ENCODE peak calls at places on chromosomes 7 and 10, in eight cellular contexts. One of them, this sample, is unnamed.

GRCh38 chr7:41247128-41247865 is 455.6 kb downstream of the INHBA start:
- DNase-seq in HepG2: no peak
- DNase-seq in SK-N-SH: no peak
- DNase-seq in K562: no peak
- DNase-seq in H1: no peak
- DNase-seq in GM12878: no peak
- DNase-seq in A549: no peak
- DNase-seq in HCT116: peak
- DNase-seq in this sample: peak

GRCh38 chr7:14637968-14638367 is 264.6 kb downstream of the DGKB start:
- DNase-seq in SK-N-SH: no peak
- DNase-seq in GM12878: no peak
- DNase-seq in A549: no peak
- DNase-seq in HCT116: no peak
- DNase-seq in H1: no peak
- DNase-seq in HepG2: no peak
- DNase-seq in K562: no peak
- DNase-seq in this sample: no peak

GRCh38 chr10:109871476-109871875 is 51.8 kb downstream of the XPNPEP1 start:
- DNase-seq in H1: no peak
- DNase-seq in HCT116: no peak
- DNase-seq in SK-N-SH: no peak
- DNase-seq in GM12878: no peak
- DNase-seq in HepG2: no peak
- DNase-seq in K562: no peak
- DNase-seq in A549: no peak
- DNase-seq in this sample: no peak

GRCh38 chr7:35993663-35994622 is 159.1 kb upstream of the EEPD1 start:
- DNase-seq in GM12878: no peak
- DNase-seq in A549: no peak
- DNase-seq in SK-N-SH: no peak
- DNase-seq in K562: no peak
- DNase-seq in H1: no peak
- DNase-seq in HepG2: peak
- DNase-seq in HCT116: no peak
- DNase-seq in this sample: peak

GRCh38 chr10:18699849-18700554 is 40.8 kb downstream of the ARL5B start:
- DNase-seq in HepG2: peak
- DNase-seq in A549: no peak
- DNase-seq in K562: no peak
- DNase-seq in GM12878: no peak
- DNase-seq in H1: no peak
- DNase-seq in HCT116: no peak
- DNase-seq in SK-N-SH: no peak
- DNase-seq in this sample: peak

GRCh38 chr10:21401196-21401595 is 124.3 kb downstream of the SKIDA1 start:
- DNase-seq in HCT116: no peak
- DNase-seq in HepG2: no peak
- DNase-seq in GM12878: no peak
- DNase-seq in H1: no peak
- DNase-seq in SK-N-SH: no peak
- DNase-seq in K562: no peak
- DNase-seq in A549: no peak
- DNase-seq in this sample: peak

GRCh38 chr7:81111781-81112540 is 193.1 kb upstream of the SEMA3C start:
- DNase-seq in K562: no peak
- DNase-seq in A549: no peak
- DNase-seq in HCT116: no peak
- DNase-seq in HepG2: no peak
- DNase-seq in H1: no peak
- DNase-seq in GM12878: no peak
- DNase-seq in SK-N-SH: peak
- DNase-seq in this sample: peak

GRCh38 chr7:7475601-7476000 is 60.1 kb downstream of the COL28A1 start:
- DNase-seq in HepG2: no peak
- DNase-seq in HCT116: no peak
- DNase-seq in GM12878: no peak
- DNase-seq in SK-N-SH: no peak
- DNase-seq in H1: no peak
- DNase-seq in A549: no peak
- DNase-seq in K562: no peak
- DNase-seq in this sample: no peak

GRCh38 chr10:104577861-104578480 is 63.1 kb upstream of the SORCS3 start:
- DNase-seq in K562: no peak
- DNase-seq in HepG2: no peak
- DNase-seq in H1: peak
- DNase-seq in GM12878: no peak
- DNase-seq in A549: no peak
- DNase-seq in HCT116: peak
- DNase-seq in SK-N-SH: no peak
- DNase-seq in this sample: peak

GRCh38 chr10:100357073-100357858 is 10.2 kb downstream of the SCD start:
- DNase-seq in SK-N-SH: no peak
- DNase-seq in GM12878: no peak
- DNase-seq in A549: no peak
- DNase-seq in K562: no peak
- DNase-seq in H1: no peak
- DNase-seq in HepG2: no peak
- DNase-seq in HCT116: no peak
- DNase-seq in this sample: no peak

GRCh38 chr7:47277321-47277781 is 304.6 kb downstream of the TNS3 start:
- DNase-seq in GM12878: no peak
- DNase-seq in HepG2: no peak
- DNase-seq in H1: no peak
- DNase-seq in A549: no peak
- DNase-seq in HCT116: no peak
- DNase-seq in SK-N-SH: no peak
- DNase-seq in K562: no peak
- DNase-seq in this sample: no peak

GRCh38 chr7:151659219-151659618 is 139.5 kb upstream of the RHEB start:
- DNase-seq in H1: no peak
- DNase-seq in GM12878: no peak
- DNase-seq in A549: no peak
- DNase-seq in HepG2: no peak
- DNase-seq in SK-N-SH: no peak
- DNase-seq in K562: no peak
- DNase-seq in HCT116: no peak
- DNase-seq in this sample: no peak

GRCh38 chr7:26326211-26326610 is 34.5 kb downstream of the SNX10 start:
- DNase-seq in H1: no peak
- DNase-seq in A549: no peak
- DNase-seq in HCT116: no peak
- DNase-seq in SK-N-SH: no peak
- DNase-seq in K562: no peak
- DNase-seq in HepG2: no peak
- DNase-seq in GM12878: no peak
- DNase-seq in this sample: no peak

GRCh38 chr7:88322151-88322550 is 15.5 kb upstream of the STEAP4 start:
- DNase-seq in H1: no peak
- DNase-seq in HCT116: no peak
- DNase-seq in GM12878: no peak
- DNase-seq in HepG2: no peak
- DNase-seq in SK-N-SH: no peak
- DNase-seq in K562: no peak
- DNase-seq in A549: no peak
- DNase-seq in this sample: no peak

GRCh38 chr10:34666008-34666700 is 148.9 kb downstream of the PARD3 start:
- DNase-seq in GM12878: peak
- DNase-seq in K562: peak
- DNase-seq in H1: no peak
- DNase-seq in A549: peak
- DNase-seq in SK-N-SH: peak
- DNase-seq in HCT116: peak
- DNase-seq in HepG2: no peak
- DNase-seq in this sample: peak

GRCh38 chr10:49369216-49370162 is 26.4 kb downstream of the DRGX start:
- DNase-seq in HepG2: no peak
- DNase-seq in K562: no peak
- DNase-seq in H1: no peak
- DNase-seq in GM12878: no peak
- DNase-seq in HCT116: no peak
- DNase-seq in SK-N-SH: no peak
- DNase-seq in A549: no peak
- DNase-seq in this sample: no peak

GRCh38 chr7:143299840-143300239 is 11.7 kb downstream of the CASP2 start:
- DNase-seq in A549: peak
- DNase-seq in HepG2: peak
- DNase-seq in HCT116: peak
- DNase-seq in GM12878: no peak
- DNase-seq in H1: peak
- DNase-seq in SK-N-SH: peak
- DNase-seq in K562: peak
- DNase-seq in this sample: no peak

GRCh38 chr7:117273325-117274292 is 49.2 kb downstream of the WNT2 start:
- DNase-seq in SK-N-SH: no peak
- DNase-seq in K562: no peak
- DNase-seq in HepG2: no peak
- DNase-seq in HCT116: no peak
- DNase-seq in H1: no peak
- DNase-seq in GM12878: no peak
- DNase-seq in A549: no peak
- DNase-seq in this sample: no peak

GRCh38 chr7:3267928-3268690 is 32.9 kb upstream of the SDK1 start:
- DNase-seq in HCT116: no peak
- DNase-seq in HepG2: no peak
- DNase-seq in GM12878: no peak
- DNase-seq in A549: peak
- DNase-seq in SK-N-SH: no peak
- DNase-seq in H1: no peak
- DNase-seq in K562: no peak
- DNase-seq in this sample: peak

DNA sequence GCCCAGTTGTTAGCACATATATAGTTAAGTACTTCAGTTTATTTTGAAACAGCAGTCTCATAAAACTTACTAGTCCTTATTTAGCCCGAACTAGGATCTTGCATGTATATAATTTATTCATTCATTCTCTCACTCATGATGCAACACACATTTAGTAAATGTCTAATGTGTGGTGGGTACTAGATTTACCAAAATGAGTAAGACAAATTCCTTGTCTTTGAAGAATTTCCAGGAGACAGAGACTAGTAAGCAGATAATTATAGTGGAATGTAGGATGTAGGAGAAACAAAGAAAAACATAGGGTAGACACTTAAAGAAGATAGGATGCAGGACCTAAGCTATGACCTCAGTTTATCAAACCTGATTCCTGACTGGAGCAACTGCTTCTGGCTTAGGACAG is 120.2 kb upstream of the AMPH start:
- DNase-seq in H1: no peak
- DNase-seq in SK-N-SH: no peak
- DNase-seq in K562: no peak
- DNase-seq in GM12878: no peak
- DNase-seq in HCT116: no peak
- DNase-seq in A549: no peak
- DNase-seq in HepG2: no peak
- DNase-seq in this sample: peak
- TF ChIP-seq RAD21 in H1: no peak
- TF ChIP-seq RAD21 in SK-N-SH: no peak
- TF ChIP-seq RAD21 in K562: no peak
- TF ChIP-seq RAD21 in GM12878: no peak
- TF ChIP-seq RAD21 in HCT116: no peak
- TF ChIP-seq RAD21 in A549: no peak
- TF ChIP-seq RAD21 in HepG2: no peak
- TF ChIP-seq RAD21 in this sample: no peak

GRCh38 chr10:70676511-70676910 is 4.2 kb downstream of the ADAMTS14 start:
- DNase-seq in HepG2: no peak
- DNase-seq in SK-N-SH: no peak
- DNase-seq in GM12878: no peak
- DNase-seq in HCT116: no peak
- DNase-seq in K562: no peak
- DNase-seq in H1: no peak
- DNase-seq in A549: no peak
- DNase-seq in this sample: no peak
- TF ChIP-seq RAD21 in HepG2: no peak
- TF ChIP-seq RAD21 in SK-N-SH: no peak
- TF ChIP-seq RAD21 in GM12878: no peak
- TF ChIP-seq RAD21 in HCT116: no peak
- TF ChIP-seq RAD21 in K562: no peak
- TF ChIP-seq RAD21 in H1: no peak
- TF ChIP-seq RAD21 in A549: no peak
- TF ChIP-seq RAD21 in this sample: no peak

GRCh38 chr10:123367181-123367580 is 213.0 kb downstream of the BUB3 start:
- DNase-seq in GM12878: no peak
- DNase-seq in SK-N-SH: no peak
- DNase-seq in H1: no peak
- DNase-seq in A549: no peak
- DNase-seq in HepG2: no peak
- DNase-seq in HCT116: no peak
- DNase-seq in K562: no peak
- DNase-seq in this sample: no peak
- TF ChIP-seq RAD21 in GM12878: no peak
- TF ChIP-seq RAD21 in SK-N-SH: no peak
- TF ChIP-seq RAD21 in H1: no peak
- TF ChIP-seq RAD21 in A549: no peak
- TF ChIP-seq RAD21 in HepG2: no peak
- TF ChIP-seq RAD21 in HCT116: no peak
- TF ChIP-seq RAD21 in K562: no peak
- TF ChIP-seq RAD21 in this sample: no peak

GRCh38 chr10:102542800-102543418 is 39.1 kb downstream of the SUFU start:
- DNase-seq in SK-N-SH: no peak
- DNase-seq in K562: no peak
- DNase-seq in A549: no peak
- DNase-seq in GM12878: no peak
- DNase-seq in HepG2: no peak
- DNase-seq in H1: no peak
- DNase-seq in HCT116: no peak
- DNase-seq in this sample: peak

GRCh38 chr10:102537367-102537766 is 33.6 kb downstream of the SUFU start:
- DNase-seq in HepG2: no peak
- DNase-seq in H1: no peak
- DNase-seq in GM12878: peak
- DNase-seq in SK-N-SH: no peak
- DNase-seq in HCT116: no peak
- DNase-seq in K562: no peak
- DNase-seq in A549: no peak
- DNase-seq in this sample: no peak

GRCh38 chr10:102537948-102538347 is 34.2 kb downstream of the SUFU start:
- DNase-seq in HepG2: no peak
- DNase-seq in GM12878: no peak
- DNase-seq in SK-N-SH: no peak
- DNase-seq in H1: no peak
- DNase-seq in K562: no peak
- DNase-seq in A549: no peak
- DNase-seq in HCT116: no peak
- DNase-seq in this sample: no peak

GRCh38 chr10:102538811-102539210 is 35.0 kb downstream of the SUFU start:
- DNase-seq in A549: no peak
- DNase-seq in HepG2: no peak
- DNase-seq in K562: no peak
- DNase-seq in HCT116: no peak
- DNase-seq in GM12878: no peak
- DNase-seq in SK-N-SH: no peak
- DNase-seq in H1: no peak
- DNase-seq in this sample: no peak

DNA sequence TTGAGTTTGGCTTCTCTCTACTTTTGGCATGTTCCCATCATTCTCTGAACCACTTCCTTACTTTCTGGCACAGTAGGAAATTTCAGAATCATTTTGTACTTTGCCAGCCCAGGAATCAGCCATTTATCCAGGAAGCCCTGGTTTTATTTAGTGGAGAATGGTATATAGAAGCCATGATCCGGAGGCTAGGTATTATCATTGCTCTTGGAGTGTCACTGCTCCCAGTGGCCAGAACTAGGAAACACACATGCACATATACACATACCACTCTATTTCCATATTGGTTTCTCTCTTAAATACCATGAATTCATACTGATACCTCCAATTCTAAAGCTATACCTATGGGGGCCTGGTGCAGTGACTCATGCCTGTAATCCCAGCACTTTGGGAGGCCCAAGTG is 36.3 kb downstream of the SUFU start:
- DNase-seq in HCT116: peak
- DNase-seq in H1: no peak
- DNase-seq in SK-N-SH: peak
- DNase-seq in GM12878: no peak
- DNase-seq in A549: peak
- DNase-seq in K562: peak
- DNase-seq in HepG2: peak
- DNase-seq in this sample: peak
- TF ChIP-seq RAD21 in HCT116: peak
- TF ChIP-seq RAD21 in H1: peak
- TF ChIP-seq RAD21 in SK-N-SH: no peak
- TF ChIP-seq RAD21 in GM12878: peak
- TF ChIP-seq RAD21 in A549: no peak
- TF ChIP-seq RAD21 in K562: no peak
- TF ChIP-seq RAD21 in HepG2: no peak
- TF ChIP-seq RAD21 in this sample: peak

This sample was measured in IMR-90.